ENCODE peak calls at places on chromosomes 12 and 14, in ten cellular contexts. P is fibroblast of lung, A is A549, Q is activated B cell treated with CpG ODN at 0.5 μM for 24 hours, G is fibroblast of pulmonary artery, F is astrocyte, S is BE2C, H is left ventricle myocardium inferior, K is H9, M is right atrium auricular region. X is an unnamed sample.

GRCh38 chr12:76422154-76422877 is 74.1 kb upstream of the BBS10 start:
- DNase-seq in Q (no peak), G (no peak), M (no peak), A (no peak), K (no peak), F (peak), P (peak), S (no peak), H (no peak), X (no peak)

GRCh38 chr14:89563503-89563902 is 146.5 kb upstream of the FOXN3 start:
- DNase-seq in A (no peak), F (no peak), S (no peak), H (no peak), K (no peak), Q (no peak), G (no peak), M (no peak), P (no peak), X (no peak)

GRCh38 chr12:53569174-53569557 is 57.0 kb downstream of the ATF7 start:
- DNase-seq in P (peak), A (no peak), K (no peak), Q (no peak), G (peak), S (no peak), F (peak), M (no peak), H (no peak), X (no peak)

GRCh38 chr12:96438330-96438729 is 38.1 kb upstream of the CDK17 start:
- DNase-seq in H (no peak), A (no peak), G (no peak), F (no peak), P (no peak), Q (no peak), S (no peak), K (no peak), M (no peak), X (no peak)

GRCh38 chr12:49465132-49465531 is 73.7 kb upstream of the KCNH3 start:
- DNase-seq in S (no peak), F (no peak), K (no peak), Q (no peak), M (no peak), P (no peak), G (no peak), H (no peak), A (no peak), X (no peak)

GRCh38 chr12:80218925-80219714 is 119.8 kb downstream of the OTOGL start:
- DNase-seq in M (no peak), H (peak), A (no peak), P (no peak), G (no peak), K (no peak), Q (no peak), S (no peak), F (no peak), X (no peak)

GRCh38 chr14:75303415-75303814 is 24.8 kb downstream of the FOS start:
- DNase-seq in P (peak), Q (peak), K (peak), S (peak), M (peak), A (peak), F (peak), G (peak), H (peak), X (peak)

GRCh38 chr12:127728285-127728684 is 538.7 kb upstream of the TMEM132C start:
- DNase-seq in A (no peak), K (no peak), G (no peak), M (no peak), H (no peak), S (no peak), Q (no peak), P (peak), F (peak), X (no peak)

GRCh38 chr14:38342803-38343202 is 86.9 kb upstream of the CLEC14A start:
- DNase-seq in H (no peak), A (no peak), K (no peak), Q (no peak), M (no peak), G (peak), S (no peak), P (peak), F (peak), X (no peak)

GRCh38 chr14:30874999-30875787 is 834 bp downstream of the COCH start:
- DNase-seq in K (peak), P (no peak), H (no peak), M (no peak), G (no peak), Q (peak), S (no peak), F (no peak), A (no peak), X (peak)

GRCh38 chr12:97758586-97758985 is 296.0 kb downstream of the RMST start:
- DNase-seq in S (no peak), P (no peak), K (no peak), H (no peak), G (no peak), Q (no peak), A (no peak), F (no peak), M (no peak), X (no peak)

GRCh38 chr12:54701940-54702592 is 53.9 kb upstream of the DCD start:
- DNase-seq in F (peak), P (peak), K (no peak), G (peak), S (peak), H (no peak), Q (no peak), M (no peak), A (peak), X (no peak)

GRCh38 chr12:64680235-64680634 is 69.9 kb downstream of the RASSF3 start:
- DNase-seq in P (no peak), G (no peak), F (no peak), Q (no peak), K (no peak), S (no peak), M (no peak), H (no peak), A (peak), X (no peak)

GRCh38 chr14:102592969-102593840 is 756 bp downstream of the RCOR1 start:
- DNase-seq in M (peak), P (peak), G (peak), S (peak), A (peak), F (no peak), H (peak), K (no peak), Q (peak), X (peak)

GRCh38 chr14:69039287-69039628 is 60.2 kb upstream of the ACTN1 start:
- DNase-seq in G (peak), M (no peak), P (peak), S (no peak), A (peak), K (no peak), F (peak), Q (no peak), H (no peak), X (no peak)

GRCh38 chr14:71620401-71620800 is 311.8 kb upstream of the RGS6 start:
- DNase-seq in Q (no peak), F (peak), G (peak), H (no peak), P (peak), S (no peak), M (no peak), K (no peak), A (no peak), X (no peak)

GRCh38 chr12:115979351-115979750 is 298.1 kb downstream of the MED13L start:
- DNase-seq in P (no peak), F (no peak), K (no peak), H (no peak), S (no peak), G (no peak), A (no peak), M (no peak), Q (no peak), X (no peak)

GRCh38 chr12:18140969-18141368 is 51.0 kb upstream of the RERGL start:
- DNase-seq in M (no peak), P (no peak), G (no peak), Q (no peak), K (no peak), S (no peak), F (no peak), H (no peak), A (no peak), X (no peak)

GRCh38 chr12:92334552-92334951 is 188.9 kb upstream of the BTG1 start:
- DNase-seq in G (no peak), H (no peak), S (no peak), M (no peak), P (no peak), A (no peak), F (no peak), Q (no peak), K (no peak), X (no peak)

GRCh38 chr14:105193916-105194782 is 13.0 kb upstream of the NUDT14 start:
- DNase-seq in P (no peak), A (no peak), F (no peak), S (no peak), K (no peak), H (no peak), Q (no peak), G (peak), M (no peak), X (no peak)

GRCh38 chr12:45655753-45656152 is 73.8 kb upstream of the ARID2 start:
- DNase-seq in F (no peak), H (no peak), K (no peak), A (no peak), P (no peak), M (no peak), S (no peak), Q (no peak), G (no peak), X (no peak)

GRCh38 chr12:101767537-101767936 is 28.3 kb upstream of the SYCP3 start:
- DNase-seq in G (no peak), Q (no peak), A (no peak), H (no peak), M (no peak), K (no peak), F (no peak), S (no peak), P (no peak), X (no peak)

GRCh38 chr14:105199093-105199492 is 18.0 kb upstream of the NUDT14 start:
- DNase-seq in A (no peak), F (peak), Q (no peak), P (peak), M (no peak), K (no peak), G (peak), S (no peak), H (peak), X (no peak)

GRCh38 chr14:104110491-104111209 is 25.1 kb downstream of the ASPG start:
- DNase-seq in F (no peak), G (no peak), S (peak), A (no peak), M (no peak), H (peak), K (no peak), P (no peak), Q (no peak), X (peak)

GRCh38 chr14:65230287-65230728 is 128.0 kb upstream of the MAX start:
- DNase-seq in H (peak), S (peak), F (no peak), G (peak), Q (no peak), M (peak), K (no peak), P (peak), A (no peak), X (no peak)

GRCh38 chr12:15146585-15146984 is 74.6 kb downstream of the RERG start:
- DNase-seq in S (no peak), K (no peak), H (no peak), G (peak), A (no peak), Q (no peak), F (no peak), M (no peak), P (no peak), X (no peak)

GRCh38 chr14:102827716-102828115 is 50.5 kb downstream of the TRAF3 start:
- DNase-seq in M (no peak), P (peak), F (peak), S (peak), H (no peak), Q (no peak), K (no peak), A (no peak), G (no peak), X (no peak)

GRCh38 chr12:33586576-33586975 is 147.0 kb upstream of the SYT10 start:
- DNase-seq in A (no peak), M (no peak), Q (no peak), G (no peak), F (no peak), S (no peak), H (no peak), P (no peak), K (no peak), X (no peak)

GRCh38 chr14:24975393-24975792 is 74.6 kb downstream of the STXBP6 start:
- DNase-seq in M (no peak), S (no peak), G (no peak), P (no peak), F (no peak), A (no peak), K (no peak), H (no peak), Q (no peak), X (no peak)

GRCh38 chr12:108333898-108334699 is 5.0 kb downstream of the CMKLR1 start:
- DNase-seq in S (no peak), M (no peak), H (no peak), P (peak), Q (no peak), A (no peak), G (peak), F (peak), K (no peak), X (no peak)

GRCh38 chr12:113232787-113233585 is 11.7 kb downstream of the TPCN1 start:
- DNase-seq in S (no peak), K (peak), Q (peak), G (no peak), M (no peak), P (peak), H (peak), A (no peak), F (peak), X (peak)

GRCh38 chr12:115383668-115384067 is 699.7 kb upstream of the TBX3 start:
- DNase-seq in M (no peak), P (peak), F (peak), H (no peak), K (no peak), S (no peak), Q (no peak), A (no peak), G (peak), X (no peak)

GRCh38 chr12:121279507-121279915 is 17.0 kb downstream of the CAMKK2 start:
- DNase-seq in H (peak), F (no peak), P (peak), Q (no peak), A (no peak), S (peak), K (no peak), M (no peak), G (peak), X (no peak)

GRCh38 chr12:25264862-25265261 is 14.1 kb upstream of the KRAS start:
- DNase-seq in K (no peak), P (no peak), M (no peak), A (no peak), Q (no peak), G (no peak), S (no peak), F (no peak), H (no peak), X (no peak)

GRCh38 chr12:97977870-97978269 is 515.3 kb downstream of the RMST start:
- DNase-seq in M (no peak), A (no peak), K (no peak), Q (no peak), S (no peak), P (no peak), F (no peak), G (no peak), H (no peak), X (no peak)

GRCh38 chr14:99463974-99464373 is 16.7 kb downstream of the SETD3 start:
- DNase-seq in Q (no peak), P (no peak), K (no peak), M (no peak), F (no peak), H (no peak), G (no peak), S (no peak), A (no peak), X (no peak)

GRCh38 chr14:99462211-99462610 is 18.4 kb downstream of the SETD3 start:
- DNase-seq in P (peak), A (no peak), Q (no peak), G (no peak), S (no peak), M (no peak), H (no peak), K (no peak), F (no peak), X (no peak)

GRCh38 chr14:99459491-99460100 is 21.1 kb downstream of the SETD3 start:
- DNase-seq in H (no peak), K (no peak), M (no peak), A (no peak), F (no peak), Q (no peak), S (no peak), P (no peak), G (no peak), X (no peak)

GRCh38 chr14:99461411-99461810 is 19.2 kb downstream of the SETD3 start:
- DNase-seq in K (no peak), S (no peak), M (no peak), H (no peak), G (no peak), F (no peak), Q (no peak), P (no peak), A (no peak), X (no peak)

DNA sequence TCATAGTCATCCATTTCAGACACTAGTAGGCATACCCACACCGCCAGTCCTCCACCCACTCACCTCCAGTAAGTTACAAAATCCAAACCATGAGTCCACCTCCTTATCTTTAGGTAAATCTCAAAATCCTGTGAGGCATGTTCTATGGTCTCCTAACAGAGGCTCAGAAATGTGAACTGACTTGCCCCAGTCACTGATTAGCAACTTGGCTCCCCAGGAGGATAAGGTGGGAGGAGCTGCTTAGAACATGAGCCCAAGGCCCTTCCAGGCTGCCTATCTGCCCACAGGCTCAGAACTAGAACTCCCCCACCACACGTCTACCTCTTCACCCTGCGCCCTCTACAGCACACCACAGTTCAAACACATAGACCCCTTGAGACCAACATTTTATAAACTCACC is 19.9 kb downstream of the SETD3 start:
- DNase-seq in G (no peak), Q (no peak), M (no peak), H (no peak), A (no peak), K (peak), S (no peak), P (peak), F (peak), X (no peak)
- TF ChIP-seq CTCF in G (no peak), Q (no peak), M (no peak), H (no peak), A (no peak), K (peak), S (no peak), P (no peak), F (no peak), X (no peak)

DNA sequence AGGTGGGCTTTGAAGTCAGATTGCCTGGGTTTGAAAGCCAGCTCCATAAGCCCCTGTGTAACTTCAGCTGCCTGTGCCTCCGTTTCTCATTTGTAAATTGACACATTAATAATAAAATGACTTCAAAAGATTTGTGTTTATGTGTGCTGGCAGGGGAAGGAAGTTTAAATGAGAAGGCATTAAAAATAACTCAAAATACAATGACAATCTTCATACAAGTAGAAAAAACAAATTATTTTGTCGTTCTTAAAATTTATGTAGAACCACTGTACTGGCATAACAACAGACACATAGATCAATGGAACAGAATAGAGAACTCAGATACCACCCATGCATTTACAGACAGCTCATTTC is 83.0 kb downstream of the PPM1A start:
- DNase-seq in K (no peak), M (no peak), F (no peak), A (no peak), H (no peak), S (no peak), P (no peak), G (no peak), Q (no peak), X (no peak)
- TF ChIP-seq CTCF in K (no peak), M (no peak), F (no peak), A (no peak), H (no peak), S (no peak), P (no peak), G (no peak), Q (no peak), X (no peak)

DNA sequence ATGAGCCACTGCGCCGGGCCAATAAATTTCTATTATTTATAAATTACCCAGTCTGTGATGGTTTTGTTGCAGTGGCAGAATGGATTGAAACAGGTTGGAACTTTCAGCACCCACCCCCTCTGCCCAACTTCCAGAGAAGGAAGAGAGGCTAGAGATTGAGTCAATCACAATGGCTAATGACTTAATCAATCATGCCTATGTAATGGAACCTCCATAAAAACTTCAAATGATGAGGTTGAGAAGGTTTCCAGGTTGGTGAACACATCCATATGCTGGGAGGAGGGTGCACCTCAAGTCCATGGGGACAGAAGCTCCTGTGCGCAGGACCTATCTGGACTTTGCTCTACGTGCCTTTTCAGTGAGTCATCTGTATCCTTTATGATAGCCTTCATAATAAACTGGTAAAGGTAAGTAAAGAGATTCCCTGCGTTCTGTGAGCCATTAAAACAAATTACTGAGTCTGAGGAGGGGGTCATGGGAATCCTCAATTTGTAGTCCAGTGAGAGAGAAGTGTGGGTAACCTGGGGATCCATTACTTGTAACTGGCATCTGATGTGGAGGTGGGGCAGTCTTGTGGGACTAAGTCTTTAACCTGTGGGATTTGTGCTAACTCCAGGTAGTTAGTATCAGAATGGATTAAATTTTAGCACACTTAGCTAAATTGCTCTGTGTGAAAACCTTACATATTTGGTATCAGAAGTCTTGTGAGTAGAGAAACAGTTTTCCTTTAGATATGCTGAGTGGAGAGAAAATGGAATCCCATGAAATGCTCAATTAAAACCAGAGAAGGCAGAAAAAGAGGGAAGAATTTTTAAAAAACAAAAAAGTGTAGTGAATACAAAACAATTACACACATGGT is 11.7 kb upstream of the NGDN start:
- DNase-seq in M (no peak), S (no peak), F (no peak), Q (no peak), P (no peak), H (no peak), A (no peak), G (no peak), K (no peak), X (no peak)
- TF ChIP-seq CTCF in M (no peak), S (no peak), F (no peak), Q (no peak), P (no peak), H (no peak), A (no peak), G (no peak), K (no peak), X (no peak)

GRCh38 chr12:16385779-16386646 is 38.6 kb downstream of the MGST1 start:
- DNase-seq in H (no peak), M (no peak), P (peak), F (peak), A (peak), K (peak), S (peak), Q (no peak), G (peak), X (peak)
- TF ChIP-seq CTCF in H (peak), M (no peak), P (peak), F (peak), A (peak), K (peak), S (peak), Q (no peak), G (peak), X (peak)

GRCh38 chr12:83389237-83389996 is 702.7 kb downstream of the TMTC2 start:
- DNase-seq in S (peak), K (peak), A (no peak), P (no peak), M (no peak), F (no peak), G (no peak), Q (no peak), H (no peak), X (peak)
- TF ChIP-seq CTCF in S (peak), K (peak), A (peak), P (no peak), M (no peak), F (no peak), G (no peak), Q (no peak), H (peak), X (peak)

GRCh38 chr14:50599700-50600444 is 39.9 kb downstream of the ATL1 start:
- DNase-seq in A (peak), M (no peak), S (no peak), G (peak), K (no peak), P (peak), F (peak), H (no peak), Q (no peak), X (no peak)
- TF ChIP-seq CTCF in A (peak), M (peak), S (peak), G (peak), K (peak), P (peak), F (peak), H (peak), Q (no peak), X (peak)

GRCh38 chr12:23450810-23451209 is 498.7 kb downstream of the SOX5 start:
- DNase-seq in F (no peak), P (no peak), Q (no peak), A (no peak), H (no peak), G (no peak), S (no peak), K (no peak), M (no peak), X (no peak)
- TF ChIP-seq CTCF in F (no peak), P (no peak), Q (no peak), A (no peak), H (no peak), G (no peak), S (no peak), K (no peak), M (no peak), X (no peak)